ENCODE peak calls at places on chromosome 17, in five cellular contexts. T, Q, D, S and U are unnamed samples.

GRCh38 chr17:77491921-77492445 is 351.2 kb downstream of the SEC14L1 start:
- DNase-seq in T (no peak), Q (no peak), D (peak; percentile 15), S (no peak), U (peak; percentile 13)

GRCh38 chr17:14664511-14664910 is 363.6 kb downstream of the HS3ST3B1 start:
- DNase-seq in T (no peak), Q (no peak), D (no peak), S (no peak), U (no peak)

GRCh38 chr17:78995022-78995760 is 14.4 kb downstream of the CANT1 start:
- DNase-seq in T (no peak), Q (peak; percentile 26), D (peak; percentile 19), S (peak; percentile 74), U (peak; percentile 14)

GRCh38 chr17:48575673-48576478 is 2.3 kb downstream of the HOXB4 start:
- DNase-seq in T (peak; percentile 67), Q (no peak), D (no peak), S (no peak), U (no peak)

GRCh38 chr17:7295230-7296180 is 1.1 kb upstream of the YBX2 start:
- DNase-seq in T (no peak), Q (no peak), D (no peak), S (no peak), U (no peak)

GRCh38 chr17:14302421-14303099 is 1.7 kb downstream of the HS3ST3B1 start:
- DNase-seq in T (peak; percentile 86), Q (peak; percentile 90), D (peak; percentile 89), S (peak; percentile 92), U (peak; percentile 52)

GRCh38 chr17:77458202-77459017 is 317.6 kb downstream of the SEC14L1 start:
- DNase-seq in T (no peak), Q (no peak), D (no peak), S (no peak), U (no peak)

GRCh38 chr17:859461-860195 is 77.5 kb downstream of the MRM3 start:
- DNase-seq in T (peak; percentile 60), Q (no peak), D (peak; percentile 65), S (no peak), U (peak; percentile 54)

GRCh38 chr17:67151717-67152116 is 93.3 kb downstream of the HELZ start:
- DNase-seq in T (peak; percentile 81), Q (no peak), D (no peak), S (no peak), U (no peak)

GRCh38 chr17:9635340-9635739 is 10.0 kb upstream of the USP43 start:
- DNase-seq in T (no peak), Q (no peak), D (no peak), S (no peak), U (no peak)

DNA sequence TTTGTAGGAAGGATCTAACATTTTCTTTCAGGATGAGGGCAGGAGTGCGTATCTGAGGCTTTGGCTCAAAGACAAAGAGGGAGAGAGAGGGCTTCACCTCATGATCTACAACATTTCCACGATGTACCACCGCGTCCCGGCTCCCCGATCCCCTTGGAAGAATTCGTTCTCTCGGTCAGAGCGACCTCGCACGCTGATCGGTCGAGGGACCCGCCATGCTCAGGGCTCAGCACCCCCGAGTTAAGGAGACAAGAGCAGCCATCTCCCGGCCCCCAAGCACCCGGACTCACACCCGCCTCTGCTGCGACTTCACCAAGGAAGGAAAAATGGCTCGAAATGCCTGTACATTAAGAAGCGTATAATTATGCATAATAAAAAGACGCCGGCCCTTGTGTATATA is 89.5 kb upstream of the RPL38 start:
- DNase-seq in T (no peak), Q (no peak), D (no peak), S (no peak), U (no peak)
- H3K27ac ChIP-seq in T (no peak overlapping the region), Q (no peak overlapping the region), D (no peak overlapping the region), S (no peak overlapping the region), U (no peak overlapping the region)

GRCh38 chr17:44941712-44942331 is 5.8 kb downstream of the KIF18B start:
- DNase-seq in T (no peak), Q (no peak), D (no peak), S (no peak), U (no peak)
- TF ChIP-seq POLR2A in T (no peak), Q (no peak), D (no peak), S (no peak), U (no peak)

GRCh38 chr17:17722081-17722905 is 41.0 kb downstream of the RAI1 start:
- DNase-seq in T (peak; percentile 58), Q (no peak), D (no peak), S (no peak), U (no peak)
- H3K27ac ChIP-seq in T (peak overlapping the region; percentile 78), Q (no peak overlapping the region), D (no peak overlapping the region), S (no peak overlapping the region), U (no peak overlapping the region)

DNA sequence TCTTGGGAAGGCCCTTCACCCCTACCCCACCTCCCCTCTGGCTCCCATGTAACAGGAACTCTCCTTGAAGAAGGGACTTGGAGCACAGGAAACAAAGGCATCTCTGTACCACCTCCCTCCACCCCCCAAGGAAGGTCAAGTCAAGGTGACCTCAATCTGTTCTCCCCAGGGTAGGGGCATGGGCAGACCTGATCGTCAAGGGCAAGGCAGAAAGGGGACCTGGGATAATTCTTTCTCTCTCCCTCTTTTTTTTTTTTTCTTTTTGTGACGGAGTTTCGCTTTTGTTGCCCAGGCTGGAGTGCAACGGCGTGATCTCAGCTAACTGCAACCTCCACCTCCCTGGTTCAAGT is 4.3 kb upstream of the STAT5A start:
- DNase-seq in T (no peak), Q (no peak), D (no peak), S (peak; percentile 12), U (no peak)
- TF ChIP-seq POLR2A in T (no peak), Q (no peak), D (no peak), S (no peak), U (no peak)